ENCODE peak calls at places on chromosomes 1 and 21, in ten cellular contexts. One of them, this sample, is unnamed.

GRCh38 chr1:28437924-28438699 is 67.7 kb upstream of the RCC1 start:
- DNase-seq in left cardiac atrium: peak
- DNase-seq in WTC11: peak
- DNase-seq in smooth muscle cell of the brain vasculature: peak
- DNase-seq in amniotic stem cell: peak
- DNase-seq in GM06990: no peak
- DNase-seq in AG08396: peak
- DNase-seq in effector CD4-positive, alpha-beta T cell: no peak
- DNase-seq in naive B cell: no peak
- DNase-seq in stomach: peak
- DNase-seq in this sample: peak

GRCh38 chr1:1073743-1074587 is at the start of gene RNF223:
- DNase-seq in left cardiac atrium: no peak
- DNase-seq in WTC11: no peak
- DNase-seq in smooth muscle cell of the brain vasculature: no peak
- DNase-seq in amniotic stem cell: no peak
- DNase-seq in GM06990: no peak
- DNase-seq in AG08396: no peak
- DNase-seq in effector CD4-positive, alpha-beta T cell: no peak
- DNase-seq in naive B cell: no peak
- DNase-seq in stomach: peak
- DNase-seq in this sample: peak

GRCh38 chr1:95197616-95198252 is 36.3 kb upstream of the RWDD3 start:
- DNase-seq in left cardiac atrium: no peak
- DNase-seq in WTC11: no peak
- DNase-seq in smooth muscle cell of the brain vasculature: peak
- DNase-seq in amniotic stem cell: no peak
- DNase-seq in GM06990: no peak
- DNase-seq in AG08396: peak
- DNase-seq in effector CD4-positive, alpha-beta T cell: no peak
- DNase-seq in naive B cell: no peak
- DNase-seq in stomach: no peak
- DNase-seq in this sample: no peak

GRCh38 chr1:116219651-116220434 is 108.6 kb downstream of the MAB21L3 start:
- DNase-seq in left cardiac atrium: no peak
- DNase-seq in WTC11: no peak
- DNase-seq in smooth muscle cell of the brain vasculature: no peak
- DNase-seq in amniotic stem cell: no peak
- DNase-seq in GM06990: no peak
- DNase-seq in AG08396: no peak
- DNase-seq in effector CD4-positive, alpha-beta T cell: no peak
- DNase-seq in naive B cell: no peak
- DNase-seq in stomach: no peak
- DNase-seq in this sample: no peak

GRCh38 chr1:161473363-161473762 is 31.9 kb upstream of the FCGR2A start:
- DNase-seq in left cardiac atrium: no peak
- DNase-seq in WTC11: peak
- DNase-seq in smooth muscle cell of the brain vasculature: no peak
- DNase-seq in amniotic stem cell: no peak
- DNase-seq in GM06990: no peak
- DNase-seq in AG08396: no peak
- DNase-seq in effector CD4-positive, alpha-beta T cell: no peak
- DNase-seq in naive B cell: no peak
- DNase-seq in stomach: no peak
- DNase-seq in this sample: no peak

GRCh38 chr1:193259619-193260018 is 73.2 kb upstream of the B3GALT2 start:
- DNase-seq in left cardiac atrium: no peak
- DNase-seq in WTC11: no peak
- DNase-seq in smooth muscle cell of the brain vasculature: no peak
- DNase-seq in amniotic stem cell: no peak
- DNase-seq in GM06990: no peak
- DNase-seq in AG08396: no peak
- DNase-seq in effector CD4-positive, alpha-beta T cell: no peak
- DNase-seq in naive B cell: no peak
- DNase-seq in stomach: no peak
- DNase-seq in this sample: no peak

GRCh38 chr21:28138272-28138671 is 854.4 kb downstream of the LTN1 start:
- DNase-seq in left cardiac atrium: no peak
- DNase-seq in WTC11: no peak
- DNase-seq in smooth muscle cell of the brain vasculature: no peak
- DNase-seq in amniotic stem cell: no peak
- DNase-seq in GM06990: no peak
- DNase-seq in AG08396: no peak
- DNase-seq in effector CD4-positive, alpha-beta T cell: no peak
- DNase-seq in naive B cell: no peak
- DNase-seq in stomach: no peak
- DNase-seq in this sample: no peak

GRCh38 chr1:32138965-32139364 is 31.1 kb downstream of the KPNA6 start:
- DNase-seq in left cardiac atrium: no peak
- DNase-seq in WTC11: no peak
- DNase-seq in smooth muscle cell of the brain vasculature: no peak
- DNase-seq in amniotic stem cell: no peak
- DNase-seq in GM06990: no peak
- DNase-seq in AG08396: no peak
- DNase-seq in effector CD4-positive, alpha-beta T cell: no peak
- DNase-seq in naive B cell: no peak
- DNase-seq in stomach: no peak
- DNase-seq in this sample: no peak

GRCh38 chr1:66244429-66244828 is 289.5 kb upstream of the SGIP1 start:
- DNase-seq in left cardiac atrium: no peak
- DNase-seq in WTC11: no peak
- DNase-seq in smooth muscle cell of the brain vasculature: no peak
- DNase-seq in amniotic stem cell: no peak
- DNase-seq in GM06990: no peak
- DNase-seq in AG08396: no peak
- DNase-seq in effector CD4-positive, alpha-beta T cell: no peak
- DNase-seq in naive B cell: no peak
- DNase-seq in stomach: no peak
- DNase-seq in this sample: no peak

GRCh38 chr21:17491716-17492414 is 21.0 kb upstream of the CXADR start:
- DNase-seq in left cardiac atrium: peak
- DNase-seq in WTC11: no peak
- DNase-seq in smooth muscle cell of the brain vasculature: peak
- DNase-seq in amniotic stem cell: peak
- DNase-seq in GM06990: no peak
- DNase-seq in AG08396: peak
- DNase-seq in effector CD4-positive, alpha-beta T cell: no peak
- DNase-seq in naive B cell: no peak
- DNase-seq in stomach: no peak
- DNase-seq in this sample: peak

GRCh38 chr1:17140279-17140678 is 21.0 kb upstream of the PADI2 start:
- DNase-seq in left cardiac atrium: no peak
- DNase-seq in WTC11: no peak
- DNase-seq in smooth muscle cell of the brain vasculature: no peak
- DNase-seq in amniotic stem cell: no peak
- DNase-seq in GM06990: no peak
- DNase-seq in AG08396: no peak
- DNase-seq in effector CD4-positive, alpha-beta T cell: no peak
- DNase-seq in naive B cell: no peak
- DNase-seq in stomach: no peak
- DNase-seq in this sample: no peak

GRCh38 chr1:11804666-11805453 is 904 bp downstream of the MTHFR start:
- DNase-seq in left cardiac atrium: peak
- DNase-seq in WTC11: no peak
- DNase-seq in smooth muscle cell of the brain vasculature: no peak
- DNase-seq in amniotic stem cell: no peak
- DNase-seq in GM06990: no peak
- DNase-seq in AG08396: no peak
- DNase-seq in effector CD4-positive, alpha-beta T cell: no peak
- DNase-seq in naive B cell: peak
- DNase-seq in stomach: peak
- DNase-seq in this sample: peak

GRCh38 chr1:232655041-232655745 is 25.3 kb upstream of the SIPA1L2 start:
- DNase-seq in left cardiac atrium: no peak
- DNase-seq in WTC11: no peak
- DNase-seq in smooth muscle cell of the brain vasculature: no peak
- DNase-seq in amniotic stem cell: no peak
- DNase-seq in GM06990: peak
- DNase-seq in AG08396: no peak
- DNase-seq in effector CD4-positive, alpha-beta T cell: no peak
- DNase-seq in naive B cell: no peak
- DNase-seq in stomach: no peak
- DNase-seq in this sample: no peak

GRCh38 chr21:27300770-27301169 is 333.9 kb upstream of the ADAMTS5 start:
- DNase-seq in left cardiac atrium: no peak
- DNase-seq in WTC11: no peak
- DNase-seq in smooth muscle cell of the brain vasculature: no peak
- DNase-seq in amniotic stem cell: no peak
- DNase-seq in GM06990: no peak
- DNase-seq in AG08396: no peak
- DNase-seq in effector CD4-positive, alpha-beta T cell: no peak
- DNase-seq in naive B cell: no peak
- DNase-seq in stomach: no peak
- DNase-seq in this sample: no peak

GRCh38 chr1:17875882-17876280 is 120.7 kb downstream of the ACTL8 start:
- DNase-seq in left cardiac atrium: peak
- DNase-seq in WTC11: no peak
- DNase-seq in smooth muscle cell of the brain vasculature: no peak
- DNase-seq in amniotic stem cell: no peak
- DNase-seq in GM06990: no peak
- DNase-seq in AG08396: peak
- DNase-seq in effector CD4-positive, alpha-beta T cell: no peak
- DNase-seq in naive B cell: no peak
- DNase-seq in stomach: no peak
- DNase-seq in this sample: no peak

GRCh38 chr1:97377432-97378034 is 543.3 kb downstream of the DPYD start:
- DNase-seq in left cardiac atrium: no peak
- DNase-seq in WTC11: no peak
- DNase-seq in smooth muscle cell of the brain vasculature: no peak
- DNase-seq in amniotic stem cell: no peak
- DNase-seq in GM06990: no peak
- DNase-seq in AG08396: no peak
- DNase-seq in effector CD4-positive, alpha-beta T cell: no peak
- DNase-seq in naive B cell: no peak
- DNase-seq in stomach: no peak
- DNase-seq in this sample: no peak

GRCh38 chr1:205546541-205546940 is 42.1 kb downstream of the CDK18 start:
- DNase-seq in left cardiac atrium: no peak
- DNase-seq in WTC11: no peak
- DNase-seq in smooth muscle cell of the brain vasculature: no peak
- DNase-seq in amniotic stem cell: no peak
- DNase-seq in GM06990: no peak
- DNase-seq in AG08396: no peak
- DNase-seq in effector CD4-positive, alpha-beta T cell: no peak
- DNase-seq in naive B cell: no peak
- DNase-seq in stomach: no peak
- DNase-seq in this sample: no peak

GRCh38 chr1:214801191-214801590 is 198.2 kb downstream of the CENPF start:
- DNase-seq in left cardiac atrium: no peak
- DNase-seq in WTC11: no peak
- DNase-seq in smooth muscle cell of the brain vasculature: no peak
- DNase-seq in amniotic stem cell: no peak
- DNase-seq in GM06990: no peak
- DNase-seq in AG08396: no peak
- DNase-seq in effector CD4-positive, alpha-beta T cell: no peak
- DNase-seq in naive B cell: no peak
- DNase-seq in stomach: no peak
- DNase-seq in this sample: no peak

This sample was measured in lung.